ENCODE peak calls at places on chromosomes 6 and 20, in five cellular contexts. G is HepG2, H is K562, K is H1, A is HCT116. C is an unnamed sample.

GRCh38 chr20:16612708-16613107 is 39.5 kb upstream of the KIF16B start:
- DNase-seq in H (no peak), A (no peak), G (no peak), K (no peak), C (no peak)

GRCh38 chr6:142566628-142567396 is 265.0 kb downstream of the ADGRG6 start:
- DNase-seq in G (peak; percentile 64), A (peak; percentile 66), H (peak; percentile 74), K (peak; percentile 39), C (peak; percentile 53)

GRCh38 chr6:165636015-165636414 is 27.0 kb downstream of the PDE10A start:
- DNase-seq in K (no peak), G (no peak), H (no peak), A (no peak), C (no peak)

GRCh38 chr20:44701889-44702288 is 13.3 kb upstream of the CCN5 start:
- DNase-seq in K (no peak), G (no peak), A (no peak), H (no peak), C (no peak)

GRCh38 chr20:1631309-1632227 is 11.8 kb upstream of the SIRPB1 start:
- DNase-seq in H (no peak), K (no peak), A (no peak), G (no peak), C (no peak)

GRCh38 chr20:59662161-59662560 is 57.8 kb downstream of the PHACTR3 start:
- DNase-seq in H (no peak), G (no peak), K (no peak), A (no peak), C (no peak)

GRCh38 chr20:48725589-48725991 is 102.2 kb downstream of the PREX1 start:
- DNase-seq in H (peak; percentile 38), G (no peak), A (peak; percentile 21), K (no peak), C (no peak)

GRCh38 chr6:3159805-3160781 is 2.7 kb upstream of the TUBB2A start:
- DNase-seq in A (peak; percentile 33), H (peak; percentile 96), G (peak; percentile 41), K (no peak), C (no peak)

GRCh38 chr6:116779569-116780164 is 14.1 kb upstream of the FAM162B start:
- DNase-seq in K (no peak), A (peak; percentile 28), H (peak; percentile 70), G (peak; percentile 58), C (peak; percentile 10)

GRCh38 chr20:40293740-40294139 is 395.3 kb downstream of the MAFB start:
- DNase-seq in G (no peak), K (no peak), A (no peak), H (no peak), C (no peak)

GRCh38 chr20:47989957-47990356 is 204.7 kb upstream of the SULF2 start:
- DNase-seq in K (no peak), G (no peak), A (no peak), H (no peak), C (no peak)

GRCh38 chr20:4225778-4226177 is 210.4 kb upstream of the RNF24 start:
- DNase-seq in G (peak; percentile 43), K (no peak), H (no peak), A (no peak), C (no peak)

DNA sequence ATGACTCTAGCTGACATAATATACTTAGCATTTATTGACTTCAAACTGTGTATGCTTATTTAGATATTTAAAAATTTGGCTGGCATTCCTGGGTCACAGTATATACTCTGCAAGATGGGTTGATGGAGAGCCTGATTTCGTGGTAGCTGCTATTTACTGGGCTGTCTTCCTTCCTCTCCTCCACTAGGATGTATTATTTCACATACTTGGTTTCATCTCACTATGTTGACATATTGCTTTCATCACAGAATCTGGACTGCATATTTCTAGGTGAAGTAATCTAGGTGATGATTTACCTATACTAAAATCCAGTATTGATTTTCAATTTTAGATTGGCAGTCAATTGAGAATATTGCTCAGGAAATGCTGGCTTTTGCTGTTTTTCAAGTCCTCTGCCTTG is 15.7 kb downstream of the AFDN start:
- DNase-seq in H (no peak), G (no peak), A (no peak), K (no peak), C (no peak)
- TF ChIP-seq CTCF in H (no peak), G (no peak), A (no peak), K (no peak), C (no peak)

GRCh38 chr6:167044696-167045095 is 45.5 kb downstream of the CEP43 start:
- DNase-seq in H (no peak), G (no peak), A (no peak), K (no peak), C (no peak)
- TF ChIP-seq SIN3A in H (no peak), G (no peak), A (no peak), K (no peak), C (no peak)

GRCh38 chr6:51565472-51565871 is 521.9 kb downstream of the PKHD1 start:
- DNase-seq in H (no peak), G (no peak), K (no peak), A (no peak), C (no peak)

GRCh38 chr6:51559059-51559458 is 528.4 kb downstream of the PKHD1 start:
- DNase-seq in G (peak; percentile 18), A (no peak), K (no peak), H (no peak), C (no peak)

DNA sequence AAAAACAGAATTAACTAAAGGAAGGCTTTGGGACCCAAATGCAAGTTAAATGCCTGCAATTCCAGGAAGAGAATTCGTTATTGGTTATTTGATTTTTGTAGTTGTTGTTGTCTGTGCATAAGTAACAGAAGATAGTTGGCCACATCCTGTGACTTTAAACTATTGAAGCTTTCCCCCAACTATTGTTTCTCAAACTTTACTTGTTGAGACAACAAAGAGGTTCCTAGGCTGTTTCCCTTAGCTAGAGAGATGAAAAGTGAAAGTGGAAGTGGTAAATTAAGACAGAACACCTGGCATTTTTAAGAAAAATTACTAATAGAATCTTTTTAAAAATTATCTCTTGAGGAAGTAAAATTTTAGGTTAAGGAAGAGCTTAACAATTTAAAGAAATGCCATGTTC is 525.2 kb downstream of the PKHD1 start:
- DNase-seq in H (no peak), G (no peak), A (no peak), K (no peak), C (no peak)
- H3K4me1 ChIP-seq in H (no peaks in the 10 kb centered on the region), G (no peaks in the 10 kb centered on the region), A (no peaks in the 10 kb centered on the region), K (no peaks in the 10 kb centered on the region), C (no peaks in the 10 kb centered on the region)

GRCh38 chr6:30116724-30117123 is 3.8 kb upstream of the TRIM31 start:
- DNase-seq in G (no peak), K (no peak), A (no peak), H (no peak), C (no peak)
- TF ChIP-seq CTCF in G (no peak), K (no peak), A (peak; percentile 22), H (no peak), C (peak; percentile 23)

DNA sequence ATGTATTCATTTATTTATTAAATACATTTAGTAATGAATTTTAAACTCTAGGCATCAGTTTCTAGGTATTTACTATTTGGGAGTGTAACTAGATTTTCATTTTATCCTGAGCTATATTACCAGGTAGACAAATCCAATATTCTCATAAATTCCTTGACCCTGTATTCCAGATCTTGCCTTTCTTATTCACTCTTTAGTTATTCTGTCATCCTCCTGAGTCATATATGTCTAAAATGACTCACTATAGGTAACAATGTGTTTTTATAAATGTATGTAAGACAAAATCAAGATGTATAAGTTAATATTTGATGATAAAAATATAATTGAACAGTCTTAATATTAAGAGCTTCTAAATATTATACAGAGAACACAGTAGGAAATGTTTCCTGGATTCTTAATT is 642.1 kb upstream of the NRSN1 start:
- DNase-seq in K (no peak), G (no peak), H (no peak), A (no peak), C (no peak)
- TF ChIP-seq SIN3A in K (no peak), G (no peak), H (no peak), A (no peak), C (no peak)